ENCODE peak calls at places on chromosomes 4 and X, in six cellular contexts. One of them, this sample, is unnamed.

GRCh38 chrX:57453901-57454300 is 137.9 kb upstream of the ZXDB start:
- DNase-seq in NAMALWA: peak; percentile 31
- DNase-seq in HT-29: peak; percentile 47
- DNase-seq in nephron progenitor cell: no peak
- DNase-seq in tibial artery: no peak
- DNase-seq in AG04449: no peak
- DNase-seq in this sample: no peak

GRCh38 chrX:72126048-72126415 is 5.7 kb downstream of the RTL5 start:
- DNase-seq in NAMALWA: no peak
- DNase-seq in HT-29: no peak
- DNase-seq in nephron progenitor cell: no peak
- DNase-seq in tibial artery: no peak
- DNase-seq in AG04449: no peak
- DNase-seq in this sample: no peak

GRCh38 chrX:46327229-46328081 is 217.8 kb downstream of the ZNF674 start:
- DNase-seq in NAMALWA: no peak
- DNase-seq in HT-29: peak; percentile 90
- DNase-seq in nephron progenitor cell: peak; percentile 53
- DNase-seq in tibial artery: no peak
- DNase-seq in AG04449: no peak
- DNase-seq in this sample: peak; percentile 5

GRCh38 chr4:71380721-71381120 is 41.9 kb downstream of the SLC4A4 start:
- DNase-seq in NAMALWA: no peak
- DNase-seq in HT-29: no peak
- DNase-seq in nephron progenitor cell: no peak
- DNase-seq in tibial artery: no peak
- DNase-seq in AG04449: peak; percentile 21
- DNase-seq in this sample: no peak

GRCh38 chr4:153063490-153063889 is 127.4 kb downstream of the FHDC1 start:
- DNase-seq in NAMALWA: no peak
- DNase-seq in HT-29: no peak
- DNase-seq in nephron progenitor cell: no peak
- DNase-seq in tibial artery: no peak
- DNase-seq in AG04449: no peak
- DNase-seq in this sample: no peak

GRCh38 chr4:139857021-139857420 is 191.4 kb downstream of the MGST2 start:
- DNase-seq in NAMALWA: peak; percentile 9
- DNase-seq in HT-29: no peak
- DNase-seq in nephron progenitor cell: peak; percentile 16
- DNase-seq in tibial artery: no peak
- DNase-seq in AG04449: no peak
- DNase-seq in this sample: no peak

GRCh38 chrX:28910501-28910900 is 323.3 kb downstream of the IL1RAPL1 start:
- DNase-seq in NAMALWA: no peak
- DNase-seq in HT-29: no peak
- DNase-seq in nephron progenitor cell: no peak
- DNase-seq in tibial artery: no peak
- DNase-seq in AG04449: no peak
- DNase-seq in this sample: no peak

GRCh38 chr4:6367313-6367945 is 97.8 kb downstream of the WFS1 start:
- DNase-seq in NAMALWA: no peak
- DNase-seq in HT-29: no peak
- DNase-seq in nephron progenitor cell: no peak
- DNase-seq in tibial artery: no peak
- DNase-seq in AG04449: no peak
- DNase-seq in this sample: no peak

GRCh38 chr4:142348489-142349076 is 497.5 kb downstream of the INPP4B start:
- DNase-seq in NAMALWA: no peak
- DNase-seq in HT-29: no peak
- DNase-seq in nephron progenitor cell: no peak
- DNase-seq in tibial artery: no peak
- DNase-seq in AG04449: no peak
- DNase-seq in this sample: no peak

GRCh38 chrX:149829751-149830191 is 48.0 kb downstream of the MAGEA9 start:
- DNase-seq in NAMALWA: no peak
- DNase-seq in HT-29: no peak
- DNase-seq in nephron progenitor cell: no peak
- DNase-seq in tibial artery: no peak
- DNase-seq in AG04449: no peak
- DNase-seq in this sample: no peak

GRCh38 chr4:78361621-78362120 is 189.9 kb upstream of the ANXA3 start:
- DNase-seq in NAMALWA: no peak
- DNase-seq in HT-29: no peak
- DNase-seq in nephron progenitor cell: no peak
- DNase-seq in tibial artery: no peak
- DNase-seq in AG04449: no peak
- DNase-seq in this sample: no peak

GRCh38 chrX:143466130-143466529 is 51.1 kb downstream of the SPANXN3 start:
- DNase-seq in NAMALWA: no peak
- DNase-seq in HT-29: no peak
- DNase-seq in nephron progenitor cell: no peak
- DNase-seq in tibial artery: no peak
- DNase-seq in AG04449: no peak
- DNase-seq in this sample: no peak

GRCh38 chr4:153116801-153117200 is 87.4 kb upstream of the TRIM2 start:
- DNase-seq in NAMALWA: no peak
- DNase-seq in HT-29: no peak
- DNase-seq in nephron progenitor cell: no peak
- DNase-seq in tibial artery: no peak
- DNase-seq in AG04449: no peak
- DNase-seq in this sample: no peak

GRCh38 chr4:156805696-156806095 is 165.9 kb downstream of the PDGFC start:
- DNase-seq in NAMALWA: no peak
- DNase-seq in HT-29: no peak
- DNase-seq in nephron progenitor cell: peak; percentile 41
- DNase-seq in tibial artery: no peak
- DNase-seq in AG04449: no peak
- DNase-seq in this sample: no peak

GRCh38 chr4:83267121-83267834 is 17.3 kb downstream of the COQ2 start:
- DNase-seq in NAMALWA: no peak
- DNase-seq in HT-29: no peak
- DNase-seq in nephron progenitor cell: no peak
- DNase-seq in tibial artery: peak; percentile 59
- DNase-seq in AG04449: no peak
- DNase-seq in this sample: no peak

GRCh38 chr4:113455081-113455480 is 306.5 kb downstream of the CAMK2D start:
- DNase-seq in NAMALWA: no peak
- DNase-seq in HT-29: no peak
- DNase-seq in nephron progenitor cell: no peak
- DNase-seq in tibial artery: no peak
- DNase-seq in AG04449: no peak
- DNase-seq in this sample: no peak

GRCh38 chr4:143337600-143338287 is 1.1 kb downstream of the GAB1 start:
- DNase-seq in NAMALWA: peak; percentile 63
- DNase-seq in HT-29: peak; percentile 64
- DNase-seq in nephron progenitor cell: peak; percentile 29
- DNase-seq in tibial artery: peak; percentile 49
- DNase-seq in AG04449: no peak
- DNase-seq in this sample: no peak

GRCh38 chr4:187387709-187388108 is 607.9 kb upstream of the ZFP42 start:
- DNase-seq in NAMALWA: no peak
- DNase-seq in HT-29: no peak
- DNase-seq in nephron progenitor cell: no peak
- DNase-seq in tibial artery: no peak
- DNase-seq in AG04449: no peak
- DNase-seq in this sample: no peak

GRCh38 chr4:158873795-158874359 is 105.1 kb downstream of the FNIP2 start:
- DNase-seq in NAMALWA: no peak
- DNase-seq in HT-29: no peak
- DNase-seq in nephron progenitor cell: no peak
- DNase-seq in tibial artery: no peak
- DNase-seq in AG04449: peak; percentile 92
- DNase-seq in this sample: peak; percentile 42

GRCh38 chrX:118990512-118991227 is 16.3 kb downstream of the LONRF3 start:
- DNase-seq in NAMALWA: no peak
- DNase-seq in HT-29: no peak
- DNase-seq in nephron progenitor cell: no peak
- DNase-seq in tibial artery: no peak
- DNase-seq in AG04449: no peak
- DNase-seq in this sample: no peak

GRCh38 chr4:152510349-152511147 is 25.3 kb downstream of the FBXW7 start:
- DNase-seq in NAMALWA: no peak
- DNase-seq in HT-29: no peak
- DNase-seq in nephron progenitor cell: no peak
- DNase-seq in tibial artery: no peak
- DNase-seq in AG04449: no peak
- DNase-seq in this sample: no peak

GRCh38 chr4:102411416-102411815 is 66.1 kb upstream of the SLC39A8 start:
- DNase-seq in NAMALWA: no peak
- DNase-seq in HT-29: no peak
- DNase-seq in nephron progenitor cell: no peak
- DNase-seq in tibial artery: no peak
- DNase-seq in AG04449: no peak
- DNase-seq in this sample: peak; percentile 47

GRCh38 chrX:101750744-101751143 is 91.1 kb upstream of the ARMCX2 start:
- DNase-seq in NAMALWA: no peak
- DNase-seq in HT-29: no peak
- DNase-seq in nephron progenitor cell: no peak
- DNase-seq in tibial artery: no peak
- DNase-seq in AG04449: no peak
- DNase-seq in this sample: no peak

GRCh38 chrX:151722241-151722846 is 6.5 kb downstream of the FATE1 start:
- DNase-seq in NAMALWA: peak; percentile 25
- DNase-seq in HT-29: peak; percentile 66
- DNase-seq in nephron progenitor cell: peak; percentile 62
- DNase-seq in tibial artery: no peak
- DNase-seq in AG04449: no peak
- DNase-seq in this sample: peak; percentile 1

GRCh38 chr4:184769285-184769825 is 35.5 kb upstream of the CENPU start:
- DNase-seq in NAMALWA: no peak
- DNase-seq in HT-29: no peak
- DNase-seq in nephron progenitor cell: no peak
- DNase-seq in tibial artery: no peak
- DNase-seq in AG04449: no peak
- DNase-seq in this sample: no peak

GRCh38 chr4:57492479-57492878 is 382.3 kb upstream of the IGFBP7 start:
- DNase-seq in NAMALWA: no peak
- DNase-seq in HT-29: no peak
- DNase-seq in nephron progenitor cell: no peak
- DNase-seq in tibial artery: no peak
- DNase-seq in AG04449: no peak
- DNase-seq in this sample: no peak

This sample was measured in AG09319.